ENCODE peak calls at places on chromosomes 7 and 10, in nine cellular contexts. E is prostate gland; O is left lung; U is psoas muscle; S is right atrium auricular region; M is CD8-positive, alpha-beta T cell; X is H9; J is neural progenitor cell; Z is right cardiac atrium. V is an unnamed sample. For H3K27me3, the result is how much of the 10 kb centered on the place peaks cover.

GRCh38 chr7:2851499-2851898 is 7.4 kb upstream of the GNA12 start:
- DNase-seq in E (no peak), O (no peak), U (no peak), S (no peak), M (no peak), X (no peak), J (no peak), Z (no peak), V (no peak)

GRCh38 chr10:16770646-16771045 is 46.6 kb downstream of the RSU1 start:
- DNase-seq in E (no peak), O (no peak), U (no peak), S (no peak), M (no peak), X (no peak), J (no peak), Z (no peak), V (no peak)

GRCh38 chr10:87658858-87659555 is 671 bp upstream of the PAPSS2 start:
- DNase-seq in E (no peak), O (peak), U (no peak), S (no peak), M (no peak), X (peak), J (no peak), Z (no peak), V (peak)

GRCh38 chr10:113753020-113753692 is 1.7 kb downstream of the PLEKHS1 start:
- DNase-seq in E (no peak), O (no peak), U (no peak), S (no peak), M (no peak), X (no peak), J (peak), Z (no peak), V (peak)

GRCh38 chr7:30430777-30431176 is 47.8 kb downstream of the NOD1 start:
- DNase-seq in E (no peak), O (no peak), U (no peak), S (no peak), M (no peak), X (no peak), J (no peak), Z (no peak), V (peak)

GRCh38 chr10:58486821-58487220 is 25.9 kb upstream of the BICC1 start:
- DNase-seq in E (no peak), O (no peak), U (no peak), S (no peak), M (no peak), X (no peak), J (no peak), Z (no peak), V (no peak)

GRCh38 chr7:124552217-124552616 is 213.4 kb downstream of the GPR37 start:
- DNase-seq in E (no peak), O (no peak), U (no peak), S (no peak), M (no peak), X (no peak), J (no peak), Z (no peak), V (no peak)

GRCh38 chr10:70274643-70275042 is 9.2 kb downstream of the NPFFR1 start:
- DNase-seq in E (no peak), O (peak), U (no peak), S (no peak), M (no peak), X (no peak), J (no peak), Z (peak), V (no peak)

GRCh38 chr7:51259766-51260165 is 56.8 kb downstream of the COBL start:
- DNase-seq in E (no peak), O (no peak), U (no peak), S (no peak), M (no peak), X (no peak), J (no peak), Z (no peak), V (no peak)

GRCh38 chr10:91662993-91663392 is 30.1 kb upstream of the PPP1R3C start:
- DNase-seq in E (no peak), O (no peak), U (no peak), S (no peak), M (no peak), X (no peak), J (no peak), Z (no peak), V (no peak)
- H3K27me3 ChIP-seq in E (under half), O (under half), U (under half), S (under half), M (under half), X (under half), J (under half), Z (under half), V (under half)

GRCh38 chr7:121282129-121282528 is 46.7 kb upstream of the WNT16 start:
- DNase-seq in E (no peak), O (no peak), U (no peak), S (no peak), M (no peak), X (no peak), J (no peak), Z (no peak), V (no peak)
- H3K27me3 ChIP-seq in E (under half), O (under half), U (under half), S (under half), M (under half), X (under half), J (under half), Z (under half), V (under half)

DNA sequence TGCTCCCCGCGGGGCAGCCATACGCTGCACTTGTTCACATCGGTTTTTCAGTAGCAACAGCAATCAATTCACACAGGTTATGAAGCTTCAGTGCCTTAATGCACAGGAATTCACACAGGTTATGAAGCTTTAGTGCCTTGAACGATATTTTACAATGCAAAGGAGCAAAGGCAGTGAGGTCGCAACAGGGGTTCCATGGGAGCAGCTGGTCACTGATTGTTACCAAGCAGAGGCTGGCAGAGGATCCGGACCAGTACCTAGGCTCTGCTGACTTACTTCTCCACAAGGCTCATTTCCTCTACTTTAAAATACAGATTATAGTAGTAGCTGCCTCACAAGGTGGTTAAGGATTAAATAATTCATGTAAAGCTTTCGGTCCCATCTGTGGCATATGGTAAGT is 95.2 kb upstream of the ODAD2 start:
- DNase-seq in E (no peak), O (no peak), U (no peak), S (no peak), M (no peak), X (no peak), J (no peak), Z (no peak), V (no peak)
- H3K27me3 ChIP-seq in E (under half), O (under half), U (under half), S (under half), M (under half), X (under half), J (under half), Z (under half), V (under half)

GRCh38 chr10:93599335-93599734 is 1.7 kb downstream of the RBP4 start:
- DNase-seq in E (no peak), O (no peak), U (no peak), S (no peak), M (no peak), X (no peak), J (no peak), Z (no peak), V (no peak)
- H3K27me3 ChIP-seq in E (under half), O (under half), U (under half), S (under half), M (under half), X (under half), J (half or more), Z (under half), V (under half)

GRCh38 chr7:157097056-157097329 is 41.7 kb upstream of the UBE3C start:
- DNase-seq in E (no peak), O (no peak), U (no peak), S (no peak), M (no peak), X (no peak), J (no peak), Z (no peak), V (no peak)

GRCh38 chr7:157090485-157091165 is 48.1 kb upstream of the UBE3C start:
- DNase-seq in E (no peak), O (no peak), U (no peak), S (no peak), M (no peak), X (no peak), J (no peak), Z (no peak), V (no peak)

GRCh38 chr7:157097569-157097968 is 41.2 kb upstream of the UBE3C start:
- DNase-seq in E (no peak), O (no peak), U (no peak), S (no peak), M (no peak), X (no peak), J (no peak), Z (no peak), V (no peak)

DNA sequence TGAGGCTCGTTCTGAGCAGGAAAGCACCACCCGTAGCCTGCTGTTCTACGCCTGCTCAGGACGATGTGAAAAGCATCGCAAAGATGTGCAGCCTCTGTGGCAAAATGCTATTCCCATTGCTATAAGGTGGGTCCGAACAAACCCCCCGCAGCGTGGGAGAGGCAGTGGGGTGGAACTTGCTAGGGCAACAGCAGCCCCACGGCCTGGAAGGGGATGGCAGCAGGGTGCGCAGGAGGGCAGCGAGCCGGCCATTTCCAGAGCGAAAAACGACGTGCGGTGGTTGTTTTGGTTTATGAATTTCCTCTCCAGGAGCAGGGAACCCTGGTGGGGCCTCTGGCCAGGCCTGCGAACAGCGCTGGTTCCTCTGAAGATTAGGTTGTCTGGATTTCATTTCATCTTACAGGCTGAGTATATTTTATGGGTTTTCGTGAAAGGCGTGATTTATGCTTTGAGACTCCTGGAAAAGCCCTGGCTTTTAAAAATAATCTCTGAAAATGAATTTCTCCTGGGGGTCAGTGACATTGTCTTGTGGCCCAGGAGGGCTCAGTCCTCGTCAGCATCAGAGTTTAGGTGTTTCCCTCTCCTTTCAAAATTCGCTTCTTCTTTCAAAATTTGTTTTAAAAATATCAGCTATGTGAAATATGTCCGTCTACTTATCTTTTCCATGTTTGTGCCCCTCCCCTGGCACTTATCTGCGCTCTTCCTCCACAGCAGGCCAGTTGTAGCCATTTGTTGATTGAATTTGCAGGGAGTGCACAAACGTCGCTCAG is 42.3 kb upstream of the UBE3C start:
- DNase-seq in E (no peak), O (no peak), U (no peak), S (no peak), M (no peak), X (no peak), J (no peak), Z (no peak), V (no peak)
- H3K27me3 ChIP-seq in E (under half), O (under half), U (under half), S (under half), M (under half), X (under half), J (under half), Z (under half), V (under half)